ENCODE peak calls at places on chromosomes 7 and 10, in four cellular contexts. One of them, this sample, is unnamed.

GRCh38 chr7:157544980-157545680 is 208.3 kb downstream of the DNAJB6 start:
- DNase-seq in fibroblast of lung: no peak
- DNase-seq in DMS153: no peak
- DNase-seq in Calu3: no peak
- DNase-seq in this sample: no peak

GRCh38 chr7:132380065-132380464 is 196.2 kb downstream of the PLXNA4 start:
- DNase-seq in DMS153: no peak
- DNase-seq in fibroblast of lung: peak; percentile 52
- DNase-seq in Calu3: no peak
- DNase-seq in this sample: no peak

GRCh38 chr10:60644436-60645130 is 133.7 kb upstream of the CDK1 start:
- DNase-seq in DMS153: no peak
- DNase-seq in fibroblast of lung: peak; percentile 44
- DNase-seq in Calu3: no peak
- DNase-seq in this sample: no peak

GRCh38 chr10:103551619-103552602 is 58.4 kb downstream of the NEURL1 start:
- DNase-seq in Calu3: no peak
- DNase-seq in DMS153: no peak
- DNase-seq in fibroblast of lung: no peak
- DNase-seq in this sample: no peak

GRCh38 chr10:78907458-78908211 is 161.1 kb upstream of the ZMIZ1 start:
- DNase-seq in Calu3: no peak
- DNase-seq in DMS153: no peak
- DNase-seq in fibroblast of lung: no peak
- DNase-seq in this sample: no peak

GRCh38 chr7:29337628-29338116 is 143.1 kb downstream of the CHN2 start:
- DNase-seq in Calu3: no peak
- DNase-seq in DMS153: no peak
- DNase-seq in fibroblast of lung: peak; percentile 78
- DNase-seq in this sample: no peak

GRCh38 chr10:59266321-59266720 is 89.9 kb downstream of the PHYHIPL start:
- DNase-seq in fibroblast of lung: no peak
- DNase-seq in DMS153: no peak
- DNase-seq in Calu3: no peak
- DNase-seq in this sample: no peak

GRCh38 chr7:143351574-143351973 is 10.9 kb downstream of the FAM131B start:
- DNase-seq in Calu3: no peak
- DNase-seq in DMS153: no peak
- DNase-seq in fibroblast of lung: no peak
- DNase-seq in this sample: no peak

GRCh38 chr7:99357701-99358490 is 16.6 kb upstream of the ARPC1B start:
- DNase-seq in Calu3: no peak
- DNase-seq in fibroblast of lung: no peak
- DNase-seq in DMS153: no peak
- DNase-seq in this sample: no peak

GRCh38 chr10:104639595-104640338 is 1.3 kb upstream of the SORCS3 start:
- DNase-seq in DMS153: no peak
- DNase-seq in fibroblast of lung: no peak
- DNase-seq in Calu3: no peak
- DNase-seq in this sample: no peak

GRCh38 chr10:21831986-21832735 is 171.4 kb downstream of the DNAJC1 start:
- DNase-seq in Calu3: no peak
- DNase-seq in fibroblast of lung: peak; percentile 61
- DNase-seq in DMS153: no peak
- DNase-seq in this sample: peak; percentile 90

GRCh38 chr7:23680417-23681405 is 712 bp downstream of the FAM221A start:
- DNase-seq in fibroblast of lung: peak; percentile 60
- DNase-seq in DMS153: peak; percentile 79
- DNase-seq in Calu3: peak; percentile 89
- DNase-seq in this sample: peak; percentile 62

GRCh38 chr10:125692246-125692931 is 9.4 kb upstream of the TEX36 start:
- DNase-seq in Calu3: no peak
- DNase-seq in fibroblast of lung: peak; percentile 62
- DNase-seq in DMS153: no peak
- DNase-seq in this sample: no peak

GRCh38 chr10:63699785-63700184 is 178.6 kb downstream of the REEP3 start:
- DNase-seq in fibroblast of lung: peak; percentile 75
- DNase-seq in DMS153: no peak
- DNase-seq in Calu3: no peak
- DNase-seq in this sample: peak; percentile 81

GRCh38 chr10:62047960-62048383 is 146.5 kb downstream of the ARID5B start:
- DNase-seq in fibroblast of lung: peak; percentile 38
- DNase-seq in Calu3: no peak
- DNase-seq in DMS153: no peak
- DNase-seq in this sample: no peak

GRCh38 chr7:26375604-26376207 is 84.0 kb downstream of the SNX10 start:
- DNase-seq in DMS153: peak; percentile 64
- DNase-seq in Calu3: no peak
- DNase-seq in fibroblast of lung: no peak
- DNase-seq in this sample: no peak

GRCh38 chr10:127888526-127889312 is 4.0 kb downstream of the CLRN3 start:
- DNase-seq in fibroblast of lung: no peak
- DNase-seq in DMS153: no peak
- DNase-seq in Calu3: no peak
- DNase-seq in this sample: no peak

GRCh38 chr7:153521370-153521769 is 530.8 kb upstream of the DPP6 start:
- DNase-seq in fibroblast of lung: no peak
- DNase-seq in DMS153: no peak
- DNase-seq in Calu3: no peak
- DNase-seq in this sample: no peak

GRCh38 chr7:123916240-123916724 is 8.8 kb upstream of the SPAM1 start:
- DNase-seq in Calu3: peak; percentile 14
- DNase-seq in fibroblast of lung: peak; percentile 6
- DNase-seq in DMS153: no peak
- DNase-seq in this sample: peak; percentile 28

GRCh38 chr10:34491666-34492065 is 323.4 kb downstream of the PARD3 start:
- DNase-seq in fibroblast of lung: peak; percentile 15
- DNase-seq in Calu3: no peak
- DNase-seq in DMS153: no peak
- DNase-seq in this sample: no peak

GRCh38 chr10:110664483-110665420 is 20.6 kb downstream of the RBM20 start:
- DNase-seq in fibroblast of lung: peak; percentile 92
- DNase-seq in Calu3: peak; percentile 47
- DNase-seq in DMS153: no peak
- DNase-seq in this sample: peak; percentile 98

GRCh38 chr10:28503114-28503513 is 29.8 kb upstream of the WAC start:
- DNase-seq in DMS153: no peak
- DNase-seq in fibroblast of lung: peak; percentile 15
- DNase-seq in Calu3: peak; percentile 16
- DNase-seq in this sample: peak; percentile 17

This sample was measured in iris pigment epithelial cell.